ENCODE peak calls at places on chromosomes 6 and 20, in four cellular contexts. One of them, this sample, is unnamed.

GRCh38 chr6:169371344-169372144 is 117.9 kb upstream of the THBS2 start:
- DNase-seq in IMR-90: peak; percentile 16
- DNase-seq in GM12878: no peak
- DNase-seq in K562: peak; percentile 9
- DNase-seq in this sample: no peak

GRCh38 chr20:23298926-23299672 is 51.5 kb upstream of the NXT1 start:
- DNase-seq in IMR-90: no peak
- DNase-seq in K562: no peak
- DNase-seq in GM12878: no peak
- DNase-seq in this sample: no peak

GRCh38 chr20:13325796-13326340 is 104.8 kb downstream of the ISM1 start:
- DNase-seq in GM12878: no peak
- DNase-seq in K562: no peak
- DNase-seq in IMR-90: no peak
- DNase-seq in this sample: no peak

GRCh38 chr6:33584700-33585402 is 4.8 kb upstream of the BAK1 start:
- DNase-seq in IMR-90: no peak
- DNase-seq in GM12878: no peak
- DNase-seq in K562: no peak
- DNase-seq in this sample: no peak

GRCh38 chr6:117034547-117034946 is 157.5 kb downstream of the RFX6 start:
- DNase-seq in IMR-90: no peak
- DNase-seq in GM12878: no peak
- DNase-seq in K562: no peak
- DNase-seq in this sample: no peak

GRCh38 chr6:135291288-135292116 is 110.4 kb downstream of the MYB start:
- DNase-seq in GM12878: no peak
- DNase-seq in IMR-90: peak; percentile 24
- DNase-seq in K562: peak; percentile 64
- DNase-seq in this sample: peak; percentile 73

GRCh38 chr6:140480852-140481251 is 1106.4 kb upstream of the CITED2 start:
- DNase-seq in K562: peak; percentile 13
- DNase-seq in IMR-90: peak; percentile 71
- DNase-seq in GM12878: no peak
- DNase-seq in this sample: no peak

GRCh38 chr20:50469324-50469723 is 40.9 kb upstream of the PTPN1 start:
- DNase-seq in IMR-90: no peak
- DNase-seq in K562: no peak
- DNase-seq in GM12878: no peak
- DNase-seq in this sample: no peak

GRCh38 chr6:108581237-108581931 is 20.7 kb downstream of the FOXO3 start:
- DNase-seq in GM12878: no peak
- DNase-seq in K562: peak; percentile 44
- DNase-seq in IMR-90: peak; percentile 84
- DNase-seq in this sample: peak; percentile 62

GRCh38 chr6:105372862-105373182 is 30.1 kb downstream of the PREP start:
- DNase-seq in IMR-90: no peak
- DNase-seq in GM12878: no peak
- DNase-seq in K562: no peak
- DNase-seq in this sample: no peak

GRCh38 chr20:18007534-18008292 is 38.9 kb downstream of the MGME1 start:
- DNase-seq in IMR-90: no peak
- DNase-seq in K562: no peak
- DNase-seq in GM12878: no peak
- DNase-seq in this sample: no peak

GRCh38 chr6:99612551-99613397 is 6.1 kb downstream of the PRDM13 start:
- DNase-seq in GM12878: no peak
- DNase-seq in IMR-90: no peak
- DNase-seq in K562: no peak
- DNase-seq in this sample: no peak

GRCh38 chr6:147203311-147204059 is 732 bp upstream of the STXBP5 start:
- DNase-seq in IMR-90: peak; percentile 76
- DNase-seq in K562: peak; percentile 87
- DNase-seq in GM12878: peak; percentile 9
- DNase-seq in this sample: peak; percentile 80

GRCh38 chr20:46757754-46758678 is 48.6 kb downstream of the SLC2A10 start:
- DNase-seq in GM12878: peak; percentile 30
- DNase-seq in K562: peak; percentile 76
- DNase-seq in IMR-90: peak; percentile 60
- DNase-seq in this sample: peak; percentile 42

GRCh38 chr20:62461157-62461556 is 14.6 kb downstream of the GATA5 start:
- DNase-seq in K562: no peak
- DNase-seq in GM12878: no peak
- DNase-seq in IMR-90: no peak
- DNase-seq in this sample: no peak

GRCh38 chr20:57384953-57385761 is 6.0 kb upstream of the RBM38 start:
- DNase-seq in K562: no peak
- DNase-seq in GM12878: no peak
- DNase-seq in IMR-90: no peak
- DNase-seq in this sample: no peak

GRCh38 chr6:42013134-42013516 is 37.2 kb upstream of the TAF8 start:
- DNase-seq in K562: no peak
- DNase-seq in IMR-90: peak; percentile 65
- DNase-seq in GM12878: no peak
- DNase-seq in this sample: no peak

GRCh38 chr20:50776122-50776795 is 18.6 kb upstream of the BCAS4 start:
- DNase-seq in GM12878: no peak
- DNase-seq in IMR-90: no peak
- DNase-seq in K562: no peak
- DNase-seq in this sample: no peak

GRCh38 chr6:96391776-96392175 is 129.8 kb upstream of the UFL1 start:
- DNase-seq in IMR-90: no peak
- DNase-seq in GM12878: no peak
- DNase-seq in K562: no peak
- DNase-seq in this sample: no peak

DNA sequence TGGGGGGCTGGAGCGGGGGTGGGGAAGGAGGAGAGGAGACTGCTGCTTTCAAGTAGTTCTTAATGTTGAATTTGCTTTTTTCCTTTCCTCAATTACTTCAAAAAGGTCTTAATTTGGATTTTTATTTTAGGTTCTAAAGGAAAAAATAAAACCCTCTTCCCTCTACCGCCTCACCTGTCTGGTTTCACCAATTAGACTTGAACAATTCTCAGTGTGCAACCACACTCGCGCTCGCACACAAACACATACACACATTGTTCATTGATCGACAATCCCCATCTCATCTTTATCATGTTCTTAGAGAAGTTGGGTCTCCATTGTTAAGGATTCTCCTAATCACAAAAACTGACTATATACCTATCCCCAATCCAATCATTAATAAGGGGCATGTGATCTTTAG is 97.3 kb downstream of the HFE start:
- DNase-seq in K562: no peak
- DNase-seq in IMR-90: no peak
- DNase-seq in GM12878: no peak
- DNase-seq in this sample: no peak
- H3K4me3 ChIP-seq in K562: no peak overlapping the region
- H3K4me3 ChIP-seq in IMR-90: peak overlapping the region; percentile 40
- H3K4me3 ChIP-seq in GM12878: peak overlapping the region; percentile 59
- H3K4me3 ChIP-seq in this sample: no peak overlapping the region

GRCh38 chr6:20350215-20350614 is 51.5 kb upstream of the E2F3 start:
- DNase-seq in K562: no peak
- DNase-seq in GM12878: no peak
- DNase-seq in IMR-90: peak; percentile 57
- DNase-seq in this sample: peak; percentile 30
- TF ChIP-seq FOS in K562: no peak
- TF ChIP-seq FOS in GM12878: no peak
- TF ChIP-seq FOS in IMR-90: no peak
- TF ChIP-seq FOS in this sample: peak; percentile 33

GRCh38 chr6:161496941-161497340 is 223.1 kb upstream of the AGPAT4 start:
- DNase-seq in K562: no peak
- DNase-seq in GM12878: no peak
- DNase-seq in IMR-90: no peak
- DNase-seq in this sample: no peak
- H3K4me3 ChIP-seq in K562: no peak overlapping the region
- H3K4me3 ChIP-seq in GM12878: no peak overlapping the region
- H3K4me3 ChIP-seq in IMR-90: no peak overlapping the region
- H3K4me3 ChIP-seq in this sample: no peak overlapping the region

DNA sequence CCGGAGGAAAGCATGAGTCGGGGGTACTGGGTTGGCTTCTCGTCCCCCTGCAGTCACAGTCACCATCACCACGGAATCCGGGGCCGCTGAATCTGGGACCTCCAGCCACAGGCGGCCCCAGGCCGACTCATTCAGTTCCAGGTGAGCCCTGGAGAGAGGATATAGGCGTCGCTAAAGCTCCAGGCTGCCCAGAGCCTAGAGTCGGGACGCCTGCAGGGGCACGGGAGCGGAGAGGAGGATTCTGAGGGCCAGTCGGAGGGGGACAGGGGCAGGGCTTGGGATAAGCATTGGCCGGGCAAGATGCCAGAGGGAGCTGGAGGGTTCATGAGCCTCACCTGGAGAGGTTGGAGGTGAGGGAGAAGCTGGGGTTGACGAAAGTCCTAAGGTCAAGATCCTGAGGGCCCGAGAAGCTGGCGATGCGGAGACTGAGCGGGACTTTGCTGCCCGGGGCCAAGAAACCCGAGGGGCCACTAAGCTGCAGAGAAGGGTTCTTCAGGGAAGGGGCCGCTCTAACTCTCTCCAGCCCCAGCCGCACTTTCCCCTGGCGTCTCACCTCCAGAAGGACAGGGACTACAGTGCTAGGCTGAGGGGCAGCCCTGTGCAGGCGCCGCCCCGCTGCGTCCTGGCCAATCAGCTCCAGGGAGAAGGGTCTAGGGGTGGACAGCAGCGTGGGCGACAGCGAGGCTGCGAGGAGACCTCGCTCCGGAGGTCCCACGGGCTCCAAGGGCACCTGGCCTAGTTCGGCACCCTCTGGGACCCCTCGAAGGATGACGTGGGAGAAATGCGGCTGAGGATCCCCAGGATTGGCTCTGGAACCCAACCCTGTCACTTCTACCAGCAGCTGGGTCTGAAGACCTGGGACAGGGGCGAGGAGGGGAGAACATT is 3.7 kb downstream of the SAPCD1 start:
- DNase-seq in K562: no peak
- DNase-seq in GM12878: no peak
- DNase-seq in IMR-90: no peak
- DNase-seq in this sample: peak; percentile 25
- TF ChIP-seq FOS in K562: no peak
- TF ChIP-seq FOS in GM12878: no peak
- TF ChIP-seq FOS in IMR-90: no peak
- TF ChIP-seq FOS in this sample: no peak

GRCh38 chr6:3011592-3011991 is 11.9 kb downstream of the NQO2 start:
- DNase-seq in K562: no peak
- DNase-seq in GM12878: no peak
- DNase-seq in IMR-90: no peak
- DNase-seq in this sample: no peak
- H3K4me3 ChIP-seq in K562: no peak overlapping the region
- H3K4me3 ChIP-seq in GM12878: no peak overlapping the region
- H3K4me3 ChIP-seq in IMR-90: no peak overlapping the region
- H3K4me3 ChIP-seq in this sample: no peak overlapping the region

GRCh38 chr6:97812940-97813339 is 529.9 kb upstream of the MMS22L start:
- DNase-seq in IMR-90: no peak
- DNase-seq in K562: no peak
- DNase-seq in GM12878: no peak
- DNase-seq in this sample: no peak
- TF ChIP-seq FOS in IMR-90: no peak
- TF ChIP-seq FOS in K562: no peak
- TF ChIP-seq FOS in GM12878: no peak
- TF ChIP-seq FOS in this sample: no peak

GRCh38 chr6:73180718-73181619 is 44.3 kb downstream of the KHDC1L start:
- DNase-seq in IMR-90: peak; percentile 84
- DNase-seq in K562: peak; percentile 48
- DNase-seq in GM12878: peak; percentile 53
- DNase-seq in this sample: peak; percentile 55

GRCh38 chr6:73180076-73180717 is 45.1 kb downstream of the KHDC1L start:
- DNase-seq in K562: no peak
- DNase-seq in IMR-90: peak; percentile 25
- DNase-seq in GM12878: no peak
- DNase-seq in this sample: no peak

GRCh38 chr6:73182021-73182607 is 43.2 kb downstream of the KHDC1L start:
- DNase-seq in GM12878: no peak
- DNase-seq in K562: no peak
- DNase-seq in IMR-90: peak; percentile 9
- DNase-seq in this sample: no peak

GRCh38 chr6:73176057-73176456 is 49.2 kb downstream of the KHDC1L start:
- DNase-seq in K562: no peak
- DNase-seq in IMR-90: no peak
- DNase-seq in GM12878: no peak
- DNase-seq in this sample: no peak

DNA sequence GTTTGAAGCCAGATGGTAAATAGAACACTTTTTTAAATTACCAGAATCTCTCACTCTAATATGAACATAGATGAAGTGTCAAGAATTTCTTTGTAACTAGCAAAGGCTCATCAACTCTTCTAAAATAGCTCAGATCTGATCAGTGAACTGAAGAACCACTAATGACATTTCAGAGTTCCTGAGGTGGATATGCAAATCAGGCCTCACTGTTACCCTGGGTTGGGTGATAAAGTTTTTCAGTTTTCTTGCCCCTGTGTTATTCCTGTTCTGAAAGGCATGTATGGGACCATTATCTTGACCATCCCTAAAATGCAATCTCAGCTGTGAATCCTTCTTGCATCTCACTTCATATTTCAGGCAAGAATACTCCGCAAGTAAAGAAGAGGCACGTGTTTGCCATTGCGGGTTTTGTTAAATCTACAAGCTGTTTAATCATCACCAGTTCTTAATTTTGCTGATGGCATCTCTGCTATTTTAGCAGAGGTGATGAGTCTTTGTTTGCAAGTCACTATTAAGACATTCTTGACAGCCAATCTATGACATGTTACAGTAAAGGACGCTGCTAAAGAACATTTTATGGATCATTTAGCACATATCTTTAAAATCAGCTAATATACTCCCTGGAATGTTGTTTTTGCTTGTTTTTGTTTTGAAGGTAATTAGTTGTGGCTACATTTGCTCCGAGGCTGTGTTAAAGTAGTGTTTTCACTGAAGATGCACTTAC is 47.9 kb downstream of the KHDC1L start:
- DNase-seq in K562: no peak
- DNase-seq in IMR-90: no peak
- DNase-seq in GM12878: peak; percentile 33
- DNase-seq in this sample: no peak
- H3K4me3 ChIP-seq in K562: no peak overlapping the region
- H3K4me3 ChIP-seq in IMR-90: no peak overlapping the region
- H3K4me3 ChIP-seq in GM12878: peak overlapping the region; percentile 21
- H3K4me3 ChIP-seq in this sample: no peak overlapping the region

This sample was measured in endothelial cell of umbilical vein.